ENCODE peak calls at places on chromosomes 1 and 21, in nine cellular contexts. D is HepG2, F is neural progenitor cell, T is ovary, C is IMR-90, U is HL-60, E is stomach, B is astrocyte, H is brain microvascular endothelial cell. Q is an unnamed sample. For H3K27me3, the result is how much of the 10 kb centered on the place peaks cover.

GRCh38 chr1:117537291-117537920 is 68.4 kb upstream of the TENT5C start:
- DNase-seq in D (peak), F (peak), T (no peak), C (no peak), U (no peak), E (peak), B (no peak), H (no peak), Q (no peak)

GRCh38 chr21:32360401-32360981 is 32.3 kb downstream of the URB1 start:
- DNase-seq in D (no peak), F (no peak), T (no peak), C (no peak), U (no peak), E (no peak), B (no peak), H (no peak), Q (no peak)

GRCh38 chr1:6128276-6129081 is 51.6 kb downstream of the CHD5 start:
- DNase-seq in D (no peak), F (no peak), T (no peak), C (no peak), U (no peak), E (no peak), B (no peak), H (no peak), Q (no peak)

GRCh38 chr1:43286533-43286932 is 1.2 kb upstream of the C1orf210 start:
- DNase-seq in D (no peak), F (no peak), T (no peak), C (no peak), U (no peak), E (no peak), B (no peak), H (no peak), Q (no peak)

GRCh38 chr1:232440325-232441059 is 189.4 kb downstream of the SIPA1L2 start:
- DNase-seq in D (no peak), F (no peak), T (no peak), C (no peak), U (no peak), E (no peak), B (peak), H (no peak), Q (no peak)

GRCh38 chr1:145985502-145986439 is 10.6 kb downstream of the TXNIP start:
- DNase-seq in D (peak), F (no peak), T (no peak), C (peak), U (no peak), E (peak), B (peak), H (no peak), Q (no peak)

GRCh38 chr21:43355925-43356289 is 71.0 kb downstream of the SIK1 start:
- DNase-seq in D (peak), F (no peak), T (no peak), C (no peak), U (no peak), E (no peak), B (no peak), H (no peak), Q (no peak)

GRCh38 chr1:48526045-48526714 is 54.2 kb upstream of the SPATA6 start:
- DNase-seq in D (no peak), F (peak), T (no peak), C (peak), U (no peak), E (peak), B (no peak), H (no peak), Q (no peak)

GRCh38 chr1:173669491-173669941 is at the start of gene ANKRD45:
- DNase-seq in D (no peak), F (peak), T (peak), C (peak), U (no peak), E (no peak), B (peak), H (peak), Q (no peak)

GRCh38 chr1:221715321-221716169 is 26.3 kb downstream of the DUSP10 start:
- DNase-seq in D (peak), F (peak), T (no peak), C (peak), U (no peak), E (no peak), B (no peak), H (no peak), Q (peak)

GRCh38 chr1:244065063-244065788 is 14.1 kb downstream of the ZBTB18 start:
- DNase-seq in D (peak), F (peak), T (no peak), C (peak), U (no peak), E (no peak), B (no peak), H (no peak), Q (no peak)

GRCh38 chr1:202283379-202283844 is 58.3 kb downstream of the UBE2T start:
- DNase-seq in D (no peak), F (no peak), T (no peak), C (peak), U (no peak), E (no peak), B (peak), H (no peak), Q (peak)

GRCh38 chr1:183841950-183842816 is 37.3 kb downstream of the RGL1 start:
- DNase-seq in D (peak), F (no peak), T (no peak), C (peak), U (no peak), E (no peak), B (peak), H (peak), Q (peak)

GRCh38 chr1:59072017-59072947 is 224.6 kb upstream of the FGGY start:
- DNase-seq in D (no peak), F (no peak), T (no peak), C (peak), U (no peak), E (no peak), B (no peak), H (no peak), Q (no peak)

GRCh38 chr1:9539829-9540550 is 725 bp downstream of the SLC25A33 start:
- DNase-seq in D (no peak), F (peak), T (peak), C (peak), U (peak), E (peak), B (peak), H (peak), Q (no peak)

GRCh38 chr1:201149400-201149799 is 4.9 kb downstream of the TMEM9 start:
- DNase-seq in D (peak), F (peak), T (no peak), C (peak), U (no peak), E (no peak), B (no peak), H (peak), Q (no peak)

GRCh38 chr1:233364695-233365539 is 37.4 kb downstream of the MAP3K21 start:
- DNase-seq in D (no peak), F (no peak), T (no peak), C (peak), U (no peak), E (no peak), B (no peak), H (no peak), Q (no peak)

GRCh38 chr1:79885101-79885500 is 878.6 kb upstream of the ADGRL4 start:
- DNase-seq in D (no peak), F (no peak), T (no peak), C (no peak), U (no peak), E (no peak), B (no peak), H (no peak), Q (no peak)

GRCh38 chr21:28392436-28392835 is 600.2 kb downstream of the LTN1 start:
- DNase-seq in D (no peak), F (no peak), T (no peak), C (peak), U (no peak), E (no peak), B (no peak), H (no peak), Q (no peak)

GRCh38 chr21:28396421-28396820 is 596.3 kb downstream of the LTN1 start:
- DNase-seq in D (no peak), F (no peak), T (no peak), C (no peak), U (no peak), E (no peak), B (no peak), H (no peak), Q (no peak)

GRCh38 chr21:28393279-28393678 is 599.4 kb downstream of the LTN1 start:
- DNase-seq in D (no peak), F (no peak), T (no peak), C (peak), U (no peak), E (peak), B (peak), H (no peak), Q (no peak)

GRCh38 chr21:28387220-28387619 is 605.5 kb downstream of the LTN1 start:
- DNase-seq in D (no peak), F (no peak), T (no peak), C (no peak), U (no peak), E (no peak), B (no peak), H (no peak), Q (no peak)

GRCh38 chr21:28391938-28392337 is 600.7 kb downstream of the LTN1 start:
- DNase-seq in D (no peak), F (no peak), T (no peak), C (peak), U (no peak), E (no peak), B (no peak), H (no peak), Q (no peak)
- H3K27ac ChIP-seq in D (no peak), F (no peak), T (no peak), C (no peak), U (no peak), E (no peak), B (no peak), H (no peak), Q (no peak)

GRCh38 chr1:91440845-91441244 is 36.2 kb upstream of the HFM1 start:
- DNase-seq in D (peak), F (no peak), T (no peak), C (no peak), U (no peak), E (no peak), B (no peak), H (no peak), Q (no peak)
- TF ChIP-seq CTCF in D (peak), F (no peak), T (no peak), C (no peak), U (no peak), E (no peak), B (no peak), H (peak), Q (peak)

DNA sequence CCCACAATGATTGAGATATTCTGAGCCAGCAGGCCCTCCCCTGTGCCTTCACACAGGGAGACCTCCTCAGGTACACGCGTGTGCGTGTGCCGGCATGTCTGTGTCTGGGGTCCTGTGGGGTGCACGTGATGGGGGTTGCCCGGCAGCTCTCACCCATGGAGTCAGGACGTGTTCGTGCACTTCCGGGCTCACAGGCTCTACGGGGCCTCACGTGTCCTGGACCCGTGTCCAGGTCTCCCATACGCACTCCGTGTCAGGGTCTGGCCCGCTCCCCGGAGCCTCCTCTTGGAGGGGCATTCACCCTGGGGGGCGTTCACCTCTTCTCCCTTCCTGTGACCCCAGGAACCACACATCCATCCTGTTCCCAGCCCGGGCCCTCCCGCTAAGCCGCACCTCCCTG is 13.1 kb downstream of the SAMD11 start:
- DNase-seq in D (no peak), F (no peak), T (no peak), C (no peak), U (no peak), E (no peak), B (no peak), H (no peak), Q (no peak)
- H3K27me3 ChIP-seq in D (half or more), F (half or more), T (under half), C (under half), U (under half), E (half or more), B (under half), H (under half), Q (under half)

DNA sequence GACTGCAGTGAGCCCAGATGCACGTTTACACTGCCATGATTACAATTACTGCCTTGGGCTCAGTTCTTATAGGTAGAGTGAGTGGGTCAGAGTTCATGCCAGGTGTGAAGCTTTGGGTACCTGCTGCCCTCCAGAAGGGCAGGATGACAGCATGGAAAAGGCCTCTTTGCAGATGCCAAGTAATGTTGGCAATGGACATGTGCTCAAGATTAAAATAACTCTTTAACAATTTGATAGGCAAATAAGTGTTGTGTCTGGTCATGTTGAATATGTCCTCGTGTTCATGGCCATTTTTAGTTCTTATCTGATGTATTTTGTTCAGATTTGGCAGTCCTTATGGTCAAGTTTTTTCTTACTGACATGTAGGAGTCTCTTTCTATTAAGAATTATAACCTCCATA is 34.8 kb downstream of the S100B start:
- DNase-seq in D (no peak), F (no peak), T (no peak), C (no peak), U (no peak), E (no peak), B (no peak), H (no peak), Q (no peak)
- H3K27ac ChIP-seq in D (no peak), F (no peak), T (no peak), C (no peak), U (no peak), E (no peak), B (no peak), H (no peak), Q (no peak)

GRCh38 chr1:176768532-176768931 is 305.6 kb downstream of the PAPPA2 start:
- DNase-seq in D (no peak), F (no peak), T (no peak), C (no peak), U (no peak), E (no peak), B (no peak), H (no peak), Q (no peak)
- TF ChIP-seq CTCF in D (no peak), F (no peak), T (no peak), C (no peak), U (no peak), E (no peak), B (no peak), H (no peak), Q (no peak)

GRCh38 chr21:37914211-37914900 is 1.9 kb downstream of the KCNJ6 start:
- DNase-seq in D (no peak), F (peak), T (no peak), C (peak), U (no peak), E (no peak), B (peak), H (peak), Q (no peak)

GRCh38 chr21:37915516-37915915 is 741 bp downstream of the KCNJ6 start:
- DNase-seq in D (no peak), F (peak), T (no peak), C (no peak), U (no peak), E (no peak), B (no peak), H (no peak), Q (no peak)

GRCh38 chr21:37916795-37917142 is 512 bp upstream of the KCNJ6 start:
- DNase-seq in D (peak), F (peak), T (no peak), C (no peak), U (no peak), E (no peak), B (no peak), H (no peak), Q (no peak)

GRCh38 chr21:37917612-37918011 is 1.4 kb upstream of the KCNJ6 start:
- DNase-seq in D (no peak), F (no peak), T (no peak), C (peak), U (no peak), E (no peak), B (peak), H (peak), Q (peak)

DNA sequence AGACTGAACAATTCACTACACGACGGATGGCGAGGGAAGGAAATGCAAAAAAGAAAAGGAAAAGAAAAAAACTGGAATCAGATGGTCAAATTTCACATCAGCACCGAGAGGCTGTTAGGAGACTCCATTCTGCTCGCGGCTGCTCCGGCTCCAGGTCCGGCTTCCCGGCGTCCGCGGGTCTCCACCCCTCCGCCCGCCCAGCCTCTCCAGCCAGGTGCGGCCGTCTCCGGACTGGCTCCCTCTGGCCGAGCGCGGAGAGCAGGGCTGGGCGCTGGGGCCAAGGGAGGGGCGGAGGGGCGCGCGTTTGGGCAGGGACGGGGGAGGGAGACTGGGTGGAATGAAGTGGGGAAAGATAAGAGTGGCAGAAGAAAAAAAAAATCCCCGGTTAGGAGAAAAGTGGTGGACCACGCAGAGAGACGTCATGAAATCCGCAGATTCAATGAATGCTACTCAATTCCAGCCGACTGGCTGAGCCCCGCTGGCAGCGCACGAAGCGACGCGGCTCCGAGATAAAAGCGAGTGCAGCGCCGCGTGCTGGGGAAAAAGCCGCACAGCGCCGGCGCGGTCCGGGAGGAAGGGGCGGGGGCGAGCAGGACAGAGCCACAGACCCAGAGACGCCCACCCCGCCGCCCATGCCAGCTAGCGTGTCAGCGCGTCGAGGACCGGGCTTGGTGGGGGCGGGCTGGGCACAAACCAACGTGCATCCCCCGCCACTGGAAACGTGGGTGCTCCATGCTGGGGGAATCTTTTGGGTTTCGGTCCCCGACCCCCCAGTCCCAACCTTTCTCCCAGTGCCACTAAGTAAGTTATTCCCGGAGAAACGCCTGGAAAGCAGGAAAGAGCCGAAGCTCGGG is at the start of gene KCNJ6:
- DNase-seq in D (no peak), F (peak), T (no peak), C (peak), U (no peak), E (peak), B (peak), H (peak), Q (no peak)
- H3K27me3 ChIP-seq in D (under half), F (half or more), T (under half), C (under half), U (under half), E (under half), B (under half), H (under half), Q (under half)

DNA sequence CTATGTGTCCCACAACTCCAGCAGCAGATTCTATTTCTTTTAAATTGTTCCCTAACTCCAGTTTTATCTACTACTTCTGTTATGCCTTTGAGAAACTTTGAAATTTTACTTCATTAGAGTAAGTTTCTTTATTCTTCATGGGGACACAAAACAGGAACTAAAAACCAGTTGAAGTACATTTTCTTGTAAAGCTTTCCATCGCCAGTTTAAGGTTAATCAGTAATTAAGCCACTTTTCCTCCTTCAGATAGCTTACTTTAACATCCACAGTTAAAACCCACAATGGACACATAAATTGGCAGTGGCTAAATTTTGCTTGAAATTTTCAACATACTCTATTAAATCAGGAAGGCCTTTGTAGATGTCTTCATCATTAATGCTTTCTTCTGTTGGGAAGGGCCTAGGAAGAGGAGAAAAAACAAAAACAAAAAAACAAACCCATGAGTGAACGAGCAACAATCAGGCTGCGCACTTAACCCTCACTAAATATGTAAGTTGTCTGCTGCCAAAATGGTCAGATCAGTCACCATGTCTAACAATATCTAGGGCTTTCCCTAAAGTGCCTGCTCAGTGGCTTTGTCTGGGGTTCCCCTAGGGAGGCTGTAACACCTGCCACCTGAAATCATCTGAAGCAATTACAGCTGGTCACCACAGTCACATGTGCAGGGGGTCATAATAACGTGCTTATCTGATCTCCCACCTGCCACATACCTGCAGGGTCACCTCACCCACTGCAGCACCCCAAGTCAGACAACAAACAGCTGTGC is 187.9 kb downstream of the VAV3 start:
- DNase-seq in D (no peak), F (no peak), T (no peak), C (no peak), U (no peak), E (no peak), B (no peak), H (no peak), Q (no peak)
- H3K27ac ChIP-seq in D (no peak), F (no peak), T (no peak), C (no peak), U (no peak), E (no peak), B (no peak), H (no peak), Q (no peak)

DNA sequence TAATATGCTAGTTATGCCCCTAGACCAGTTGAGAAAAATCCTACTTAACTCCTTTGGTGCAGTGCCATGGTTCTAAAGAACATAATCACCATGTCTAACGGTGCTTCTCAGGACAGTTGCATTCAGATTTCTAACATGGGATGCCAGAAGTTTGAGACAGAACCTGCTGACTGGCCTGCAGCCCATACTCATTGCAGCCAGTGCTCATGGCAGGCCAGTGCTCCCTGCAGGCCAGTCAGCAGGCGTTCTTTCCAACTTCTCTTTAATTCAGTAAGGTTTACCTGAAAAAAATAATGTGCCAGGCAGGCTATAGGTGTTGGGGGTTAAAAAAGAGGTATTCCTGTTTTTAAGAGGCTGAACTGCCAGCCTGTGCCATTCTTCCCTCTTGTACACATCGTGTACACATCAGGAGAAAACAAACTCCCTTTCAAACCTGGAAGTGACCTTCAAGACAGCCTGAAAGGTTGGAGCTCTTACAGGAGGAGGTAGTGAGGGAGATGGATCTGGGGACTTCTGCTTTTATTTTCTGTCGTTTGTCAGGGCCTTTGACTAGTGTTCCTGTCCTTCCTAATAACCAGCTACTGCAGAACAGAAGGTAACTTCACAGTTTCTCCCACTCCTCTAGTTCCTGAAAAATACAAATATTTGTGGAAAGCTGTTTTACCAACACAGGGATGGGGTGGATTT is 146.0 kb upstream of the MAGI3 start:
- DNase-seq in D (no peak), F (no peak), T (peak), C (no peak), U (no peak), E (no peak), B (no peak), H (no peak), Q (no peak)
- TF ChIP-seq CTCF in D (no peak), F (no peak), T (no peak), C (no peak), U (no peak), E (no peak), B (no peak), H (no peak), Q (no peak)